ENCODE peak calls at places on chromosomes 12 and 14, in eight cellular contexts. E is frontal cortex; P is activated gamma-delta T cell treated with Interleukin-2 at 50 U/mL for 16 hours; N is renal cortical epithelial cell; T is activated naive CD4-positive, alpha-beta T cell treated with anti-CD3 and anti-CD28 coated beads, Interleukin-2, amount 10 ng/mL, durations not matched to agents 7 days and 5 days; C is stimulated activated CD8-positive, alpha-beta memory T cell treated with anti-CD3 and anti-CD28 coated beads, Interleukin-15, amount 100 ng/mL, for 24 hours; Y is C1 segment of cervical spinal cord; H is Calu3. F is an unnamed sample.

GRCh38 chr14:34064349-34064748 is 113.5 kb upstream of the EGLN3 start:
- DNase-seq in Y (no peak), T (no peak), C (no peak), N (peak), E (no peak), P (no peak), H (no peak), F (no peak)

GRCh38 chr12:25745281-25745680 is 192.2 kb upstream of the LMNTD1 start:
- DNase-seq in E (no peak), N (no peak), H (no peak), C (no peak), Y (no peak), P (no peak), T (no peak), F (no peak)

GRCh38 chr12:27236498-27236897 is 7.6 kb upstream of the STK38L start:
- DNase-seq in E (no peak), Y (no peak), T (no peak), N (no peak), C (no peak), P (no peak), H (no peak), F (no peak)

GRCh38 chr14:70666364-70666691 is 24.6 kb downstream of the TTC9 start:
- DNase-seq in H (no peak), E (no peak), T (no peak), Y (no peak), N (peak), P (no peak), C (no peak), F (no peak)

GRCh38 chr12:29050503-29050902 is 98.6 kb upstream of the FAR2 start:
- DNase-seq in N (no peak), Y (no peak), H (no peak), C (no peak), E (no peak), P (no peak), T (no peak), F (no peak)

GRCh38 chr14:77051101-77051500 is 22.6 kb upstream of the IRF2BPL start:
- DNase-seq in T (no peak), H (no peak), E (no peak), Y (peak), C (no peak), P (no peak), N (no peak), F (no peak)

GRCh38 chr14:104931771-104932675 is 7.3 kb downstream of the PLD4 start:
- DNase-seq in H (no peak), C (no peak), E (no peak), N (no peak), T (no peak), Y (no peak), P (no peak), F (no peak)

GRCh38 chr12:4789776-4790175 is 69.6 kb downstream of the GALNT8 start:
- DNase-seq in H (no peak), Y (no peak), T (no peak), E (no peak), P (no peak), C (no peak), N (no peak), F (no peak)

GRCh38 chr14:102392506-102392905 is 29.8 kb downstream of the TECPR2 start:
- DNase-seq in T (no peak), C (no peak), N (no peak), Y (no peak), E (no peak), H (no peak), P (no peak), F (no peak)

GRCh38 chr14:94062344-94062904 is 18.6 kb downstream of the DDX24 start:
- DNase-seq in C (no peak), E (no peak), H (no peak), N (peak), Y (no peak), P (no peak), T (no peak), F (no peak)

GRCh38 chr14:68621400-68622365 is 171.2 kb downstream of the ZFP36L1 start:
- DNase-seq in E (no peak), Y (no peak), P (no peak), H (no peak), N (peak), T (no peak), C (no peak), F (no peak)

GRCh38 chr12:91172051-91172450 is 10.6 kb downstream of the DCN start:
- DNase-seq in P (no peak), N (no peak), T (no peak), Y (no peak), H (no peak), C (no peak), E (no peak), F (no peak)

GRCh38 chr12:131909596-131910219 is 15.3 kb downstream of the ULK1 start:
- DNase-seq in Y (no peak), N (no peak), P (no peak), H (no peak), E (no peak), C (no peak), T (no peak), F (no peak)

GRCh38 chr12:45299132-45299692 is 83.3 kb downstream of the ANO6 start:
- DNase-seq in T (no peak), H (no peak), P (no peak), C (no peak), Y (no peak), E (no peak), N (no peak), F (peak)

GRCh38 chr14:54374117-54374884 is 22.5 kb upstream of the CDKN3 start:
- DNase-seq in Y (no peak), C (no peak), T (no peak), P (no peak), H (no peak), N (no peak), E (no peak), F (no peak)

GRCh38 chr12:6494351-6494743 is 445 bp downstream of the NCAPD2 start:
- DNase-seq in Y (no peak), H (no peak), N (no peak), E (no peak), T (peak), P (no peak), C (no peak), F (no peak)

GRCh38 chr14:31389947-31390346 is 30.4 kb downstream of the HEATR5A start:
- DNase-seq in C (no peak), H (no peak), Y (no peak), N (no peak), T (no peak), E (no peak), P (no peak), F (no peak)

GRCh38 chr12:80937391-80938238 is at the start of gene LIN7A:
- DNase-seq in H (peak), N (no peak), C (no peak), T (no peak), P (no peak), E (peak), Y (peak), F (no peak)

F was measured in HS-27A.